ENCODE peak calls at places on chromosomes 1 and 21, in six cellular contexts. Y is psoas muscle; P is LoVo; F is HEK293T; G is T-helper 1 cell; B is stimulated activated CD8-positive, alpha-beta memory T cell treated with anti-CD3 and anti-CD28 coated beads, Interleukin-15, amount 100 ng/mL, for 1 hour. Z is an unnamed sample.

GRCh38 chr1:119327436-119328155 is 41.0 kb upstream of the HAO2 start:
- DNase-seq in Y (peak; percentile 14), P (no peak), F (peak; percentile 78), G (no peak), B (no peak), Z (peak; percentile 28)

GRCh38 chr1:244653439-244654283 is 735 bp downstream of the DESI2 start:
- DNase-seq in Y (no peak), P (peak; percentile 29), F (peak; percentile 22), G (peak; percentile 8), B (no peak), Z (peak; percentile 17)

GRCh38 chr21:40706806-40707205 is 140.2 kb downstream of the DSCAM start:
- DNase-seq in Y (no peak), P (no peak), F (no peak), G (no peak), B (no peak), Z (no peak)

GRCh38 chr1:162632743-162633326 is 571 bp downstream of the DDR2 start:
- DNase-seq in Y (no peak), P (no peak), F (no peak), G (no peak), B (no peak), Z (peak; percentile 24)

GRCh38 chr1:248009681-248010080 is 3.8 kb upstream of the OR2L5 start:
- DNase-seq in Y (no peak), P (no peak), F (no peak), G (no peak), B (no peak), Z (no peak)

GRCh38 chr1:62796151-62796680 is 12.3 kb downstream of the ATG4C start:
- DNase-seq in Y (no peak), P (no peak), F (no peak), G (no peak), B (no peak), Z (no peak)

GRCh38 chr1:1907098-1907736 is 7.8 kb upstream of the CALML6 start:
- DNase-seq in Y (no peak), P (peak; percentile 49), F (no peak), G (no peak), B (no peak), Z (peak; percentile 62)

GRCh38 chr21:31151682-31152081 is 113.4 kb upstream of the KRTAP19-8 start:
- DNase-seq in Y (no peak), P (no peak), F (no peak), G (no peak), B (no peak), Z (no peak)

GRCh38 chr1:92949937-92950817 is 11.1 kb downstream of the DIPK1A start:
- DNase-seq in Y (no peak), P (peak; percentile 34), F (no peak), G (no peak), B (no peak), Z (no peak)

GRCh38 chr1:41305576-41306365 is 55.5 kb upstream of the FOXO6 start:
- DNase-seq in Y (no peak), P (peak; percentile 28), F (no peak), G (no peak), B (no peak), Z (peak; percentile 66)

GRCh38 chr1:213884402-213884801 is 103.4 kb upstream of the PROX1 start:
- DNase-seq in Y (no peak), P (no peak), F (no peak), G (no peak), B (no peak), Z (no peak)

GRCh38 chr1:11134352-11135266 is 34.9 kb upstream of the EXOSC10 start:
- DNase-seq in Y (no peak), P (no peak), F (no peak), G (no peak), B (no peak), Z (no peak)

GRCh38 chr1:119453021-119453420 is 38.1 kb downstream of the HSD3B2 start:
- DNase-seq in Y (peak; percentile 23), P (peak; percentile 19), F (no peak), G (no peak), B (no peak), Z (peak; percentile 74)

GRCh38 chr21:39348040-39348354 is 891 bp downstream of the HMGN1 start:
- DNase-seq in Y (no peak), P (no peak), F (no peak), G (no peak), B (no peak), Z (no peak)

GRCh38 chr21:45835301-45836267 is 146.0 kb upstream of the COL6A1 start:
- DNase-seq in Y (no peak), P (no peak), F (no peak), G (no peak), B (no peak), Z (no peak)

GRCh38 chr1:66957938-66958337 is 33.1 kb downstream of the MIER1 start:
- DNase-seq in Y (no peak), P (no peak), F (no peak), G (no peak), B (no peak), Z (no peak)

GRCh38 chr1:6475381-6476133 is 9.6 kb upstream of the TNFRSF25 start:
- DNase-seq in Y (peak; percentile 64), P (peak; percentile 44), F (peak; percentile 81), G (peak; percentile 60), B (peak; percentile 61), Z (peak; percentile 61)

GRCh38 chr1:214506972-214507431 is 44.4 kb downstream of the PTPN14 start:
- DNase-seq in Y (no peak), P (peak; percentile 84), F (no peak), G (no peak), B (no peak), Z (no peak)

GRCh38 chr21:45827881-45828579 is 153.5 kb upstream of the COL6A1 start:
- DNase-seq in Y (no peak), P (no peak), F (no peak), G (no peak), B (no peak), Z (no peak)

GRCh38 chr1:54081306-54082270 is 28.2 kb downstream of the TCEANC2 start:
- DNase-seq in Y (peak; percentile 43), P (peak; percentile 74), F (peak; percentile 95), G (no peak), B (peak; percentile 28), Z (peak; percentile 69)

Z was measured in SJCRH30.